ENCODE peak calls at places on chromosomes 3 and 15, in five cellular contexts. One of them, this sample, is unnamed.

GRCh38 chr3:139839034-139839433 is 96.0 kb upstream of the CLSTN2 start:
- DNase-seq in uterus: no peak
- DNase-seq in sigmoid colon: no peak
- DNase-seq in ovary: no peak
- DNase-seq in stomach: no peak
- DNase-seq in this sample: no peak

GRCh38 chr3:101928890-101929289 is 79.6 kb downstream of the NFKBIZ start:
- DNase-seq in uterus: no peak
- DNase-seq in sigmoid colon: no peak
- DNase-seq in ovary: no peak
- DNase-seq in stomach: no peak
- DNase-seq in this sample: no peak

GRCh38 chr3:42266085-42266484 is at the start of gene CCK:
- DNase-seq in uterus: no peak
- DNase-seq in sigmoid colon: no peak
- DNase-seq in ovary: no peak
- DNase-seq in stomach: no peak
- DNase-seq in this sample: no peak

GRCh38 chr3:14224895-14225294 is 46.3 kb downstream of the LSM3 start:
- DNase-seq in uterus: no peak
- DNase-seq in sigmoid colon: no peak
- DNase-seq in ovary: no peak
- DNase-seq in stomach: no peak
- DNase-seq in this sample: no peak

GRCh38 chr3:158709666-158710083 is 22.6 kb downstream of the RARRES1 start:
- DNase-seq in uterus: no peak
- DNase-seq in sigmoid colon: no peak
- DNase-seq in ovary: no peak
- DNase-seq in stomach: no peak
- DNase-seq in this sample: no peak

GRCh38 chr3:169575381-169575780 is 88.1 kb downstream of the MECOM start:
- DNase-seq in uterus: no peak
- DNase-seq in sigmoid colon: no peak
- DNase-seq in ovary: no peak
- DNase-seq in stomach: peak; percentile 26
- DNase-seq in this sample: no peak

GRCh38 chr15:72176155-72176554 is 21.4 kb downstream of the GRAMD2A start:
- DNase-seq in uterus: no peak
- DNase-seq in sigmoid colon: no peak
- DNase-seq in ovary: peak; percentile 32
- DNase-seq in stomach: no peak
- DNase-seq in this sample: peak; percentile 80

GRCh38 chr15:36645106-36645505 is 65.7 kb downstream of the CDIN1 start:
- DNase-seq in uterus: no peak
- DNase-seq in sigmoid colon: no peak
- DNase-seq in ovary: no peak
- DNase-seq in stomach: no peak
- DNase-seq in this sample: no peak

GRCh38 chr3:14565791-14566588 is 25.8 kb upstream of the GRIP2 start:
- DNase-seq in uterus: no peak
- DNase-seq in sigmoid colon: no peak
- DNase-seq in ovary: no peak
- DNase-seq in stomach: peak; percentile 35
- DNase-seq in this sample: no peak

GRCh38 chr3:16917256-16917935 is 32.6 kb downstream of the PLCL2 start:
- DNase-seq in uterus: no peak
- DNase-seq in sigmoid colon: no peak
- DNase-seq in ovary: no peak
- DNase-seq in stomach: no peak
- DNase-seq in this sample: no peak

GRCh38 chr15:26628879-26629529 is 143.9 kb downstream of the GABRB3 start:
- DNase-seq in uterus: peak; percentile 73
- DNase-seq in sigmoid colon: no peak
- DNase-seq in ovary: peak; percentile 70
- DNase-seq in stomach: peak; percentile 56
- DNase-seq in this sample: peak; percentile 16

GRCh38 chr3:163890661-163891060 is 1187.6 kb downstream of the SI start:
- DNase-seq in uterus: no peak
- DNase-seq in sigmoid colon: no peak
- DNase-seq in ovary: no peak
- DNase-seq in stomach: no peak
- DNase-seq in this sample: no peak

GRCh38 chr3:31227152-31227581 is 305.6 kb upstream of the STT3B start:
- DNase-seq in uterus: no peak
- DNase-seq in sigmoid colon: no peak
- DNase-seq in ovary: no peak
- DNase-seq in stomach: no peak
- DNase-seq in this sample: no peak

GRCh38 chr3:194321666-194322640 is 29.2 kb downstream of the CPN2 start:
- DNase-seq in uterus: no peak
- DNase-seq in sigmoid colon: no peak
- DNase-seq in ovary: no peak
- DNase-seq in stomach: peak; percentile 52
- DNase-seq in this sample: no peak

GRCh38 chr3:16452265-16452664 is 61.2 kb downstream of the RFTN1 start:
- DNase-seq in uterus: no peak
- DNase-seq in sigmoid colon: no peak
- DNase-seq in ovary: no peak
- DNase-seq in stomach: no peak
- DNase-seq in this sample: no peak

GRCh38 chr15:76346666-76347506 is 10.3 kb downstream of the ISL2 start:
- DNase-seq in uterus: no peak
- DNase-seq in sigmoid colon: peak; percentile 74
- DNase-seq in ovary: no peak
- DNase-seq in stomach: no peak
- DNase-seq in this sample: no peak

GRCh38 chr15:89472785-89473256 is 23.6 kb downstream of the RHCG start:
- DNase-seq in uterus: no peak
- DNase-seq in sigmoid colon: no peak
- DNase-seq in ovary: no peak
- DNase-seq in stomach: peak; percentile 28
- DNase-seq in this sample: no peak

GRCh38 chr3:174125267-174125844 is 727.8 kb downstream of the NLGN1 start:
- DNase-seq in uterus: no peak
- DNase-seq in sigmoid colon: no peak
- DNase-seq in ovary: no peak
- DNase-seq in stomach: no peak
- DNase-seq in this sample: no peak

GRCh38 chr3:77605308-77605707 is 565.4 kb downstream of the ROBO2 start:
- DNase-seq in uterus: no peak
- DNase-seq in sigmoid colon: no peak
- DNase-seq in ovary: no peak
- DNase-seq in stomach: no peak
- DNase-seq in this sample: no peak

GRCh38 chr3:8712045-8712870 is 21.3 kb upstream of the CAV3 start:
- DNase-seq in uterus: no peak
- DNase-seq in sigmoid colon: no peak
- DNase-seq in ovary: no peak
- DNase-seq in stomach: no peak
- DNase-seq in this sample: no peak

GRCh38 chr15:31328999-31329639 is 2.5 kb downstream of the KLF13 start:
- DNase-seq in uterus: no peak
- DNase-seq in sigmoid colon: peak; percentile 74
- DNase-seq in ovary: no peak
- DNase-seq in stomach: no peak
- DNase-seq in this sample: no peak

GRCh38 chr15:87478688-87479072 is 777.9 kb downstream of the NTRK3 start:
- DNase-seq in uterus: no peak
- DNase-seq in sigmoid colon: no peak
- DNase-seq in ovary: no peak
- DNase-seq in stomach: no peak
- DNase-seq in this sample: no peak

GRCh38 chr3:182248349-182248880 is 536.7 kb downstream of the SOX2 start:
- DNase-seq in uterus: no peak
- DNase-seq in sigmoid colon: no peak
- DNase-seq in ovary: no peak
- DNase-seq in stomach: no peak
- DNase-seq in this sample: no peak
- TF ChIP-seq CTCF in uterus: no peak
- TF ChIP-seq CTCF in sigmoid colon: no peak
- TF ChIP-seq CTCF in ovary: no peak
- TF ChIP-seq CTCF in stomach: no peak
- TF ChIP-seq CTCF in this sample: no peak

DNA sequence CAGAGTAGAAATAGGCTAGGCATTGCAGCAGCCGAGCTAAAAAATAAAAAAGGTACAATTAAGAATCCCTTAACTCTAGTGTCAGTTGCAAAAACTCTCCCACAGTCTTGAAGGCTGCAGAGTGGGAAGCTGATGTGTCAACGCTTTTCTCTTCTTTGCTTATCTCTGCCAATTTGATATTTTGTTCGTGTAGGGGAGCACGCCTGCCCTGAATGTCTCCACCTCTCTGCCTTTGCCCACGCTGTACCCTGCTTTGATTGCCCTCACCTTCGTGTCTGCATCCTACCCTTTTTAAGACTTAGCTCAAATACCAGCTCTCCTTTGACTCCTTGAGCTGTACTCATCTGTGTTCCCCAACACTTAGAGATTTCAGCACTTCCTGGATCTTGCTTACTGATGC is 155.4 kb upstream of the CADPS start:
- DNase-seq in uterus: no peak
- DNase-seq in sigmoid colon: no peak
- DNase-seq in ovary: no peak
- DNase-seq in stomach: no peak
- DNase-seq in this sample: no peak
- H3K4me3 ChIP-seq in uterus: no peak overlapping the region
- H3K4me3 ChIP-seq in sigmoid colon: no peak overlapping the region
- H3K4me3 ChIP-seq in ovary: no peak overlapping the region
- H3K4me3 ChIP-seq in stomach: no peak overlapping the region
- H3K4me3 ChIP-seq in this sample: no peak overlapping the region

DNA sequence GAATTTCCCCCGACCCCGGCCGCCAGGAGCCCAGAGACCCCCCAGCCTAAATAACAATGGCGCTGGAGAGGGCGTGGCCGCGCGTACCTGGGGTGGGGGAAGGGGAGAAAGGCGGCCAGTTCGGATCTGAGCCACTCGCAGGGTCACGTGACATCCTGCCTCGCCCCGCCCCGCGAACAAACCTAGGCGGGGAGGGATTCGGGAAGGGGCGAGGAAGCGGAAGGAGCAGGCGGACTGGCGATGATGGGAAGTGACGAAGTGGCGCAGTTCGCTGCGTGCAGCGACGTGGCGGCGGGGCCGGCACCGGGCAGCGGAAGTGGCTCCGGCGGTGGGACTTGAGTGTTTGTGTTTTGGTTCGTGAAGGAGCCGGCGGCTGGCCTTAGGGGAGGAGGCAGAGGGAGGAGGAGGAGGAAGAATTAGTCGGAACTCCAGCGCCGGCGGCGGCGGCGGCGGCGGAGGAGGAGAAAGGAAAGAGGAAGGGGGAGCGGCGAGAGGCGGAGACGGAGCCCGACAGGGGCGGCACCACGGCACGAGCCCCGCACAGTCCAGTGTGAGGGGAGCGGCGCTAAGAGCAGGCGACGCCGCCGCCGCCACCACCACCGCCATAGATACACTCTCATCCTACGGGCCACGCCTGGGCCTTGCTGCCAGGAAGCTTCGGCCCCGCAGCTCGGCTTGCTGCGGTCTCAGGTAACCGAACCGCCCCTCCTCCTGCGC is at the start of gene RAB5A:
- DNase-seq in uterus: peak; percentile 97
- DNase-seq in sigmoid colon: peak; percentile 99
- DNase-seq in ovary: peak; percentile 97
- DNase-seq in stomach: peak; percentile 98
- DNase-seq in this sample: peak; percentile 97
- TF ChIP-seq POLR2A in uterus: peak; percentile 72
- TF ChIP-seq POLR2A in sigmoid colon: peak; percentile 75
- TF ChIP-seq POLR2A in ovary: peak; percentile 93
- TF ChIP-seq POLR2A in stomach: peak; percentile 71
- TF ChIP-seq POLR2A in this sample: no peak

GRCh38 chr15:33201376-33202189 is 7.1 kb upstream of the FMN1 start:
- DNase-seq in uterus: no peak
- DNase-seq in sigmoid colon: no peak
- DNase-seq in ovary: no peak
- DNase-seq in stomach: peak; percentile 71
- DNase-seq in this sample: no peak
- TF ChIP-seq CTCF in uterus: no peak
- TF ChIP-seq CTCF in sigmoid colon: no peak
- TF ChIP-seq CTCF in ovary: no peak
- TF ChIP-seq CTCF in stomach: no peak
- TF ChIP-seq CTCF in this sample: no peak

DNA sequence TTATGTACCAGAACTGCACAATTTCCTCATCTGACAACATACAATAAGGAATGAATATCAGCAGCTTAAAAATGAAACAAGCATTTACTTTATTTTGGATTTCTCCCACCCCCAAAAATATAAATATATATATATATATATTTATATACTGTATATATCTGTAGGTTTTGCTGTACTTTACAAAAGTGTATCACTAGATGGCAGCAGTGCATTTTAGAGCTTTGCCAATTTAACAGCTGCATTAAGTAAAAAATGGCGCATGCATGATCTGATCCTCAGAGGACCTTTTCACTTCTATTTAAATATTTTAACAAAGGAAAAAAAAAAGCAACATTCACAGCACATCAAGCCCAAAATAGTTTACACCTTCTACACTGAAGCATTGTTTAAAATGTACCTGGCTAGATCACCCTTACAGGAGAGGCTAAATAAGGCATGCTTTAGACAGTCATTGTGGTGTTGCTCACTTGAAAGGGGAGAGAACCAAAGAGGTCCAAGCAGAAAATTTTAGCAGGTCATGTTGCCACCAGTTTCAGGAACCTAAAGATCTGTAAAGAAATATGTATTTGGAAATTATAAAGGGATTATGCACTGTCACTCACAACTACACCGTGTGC is 72.6 kb downstream of the NPTN start:
- DNase-seq in uterus: no peak
- DNase-seq in sigmoid colon: no peak
- DNase-seq in ovary: no peak
- DNase-seq in stomach: no peak
- DNase-seq in this sample: no peak
- H3K4me3 ChIP-seq in uterus: no peak overlapping the region
- H3K4me3 ChIP-seq in sigmoid colon: no peak overlapping the region
- H3K4me3 ChIP-seq in ovary: no peak overlapping the region
- H3K4me3 ChIP-seq in stomach: no peak overlapping the region
- H3K4me3 ChIP-seq in this sample: no peak overlapping the region